ENCODE peak calls at places on chromosomes 1 and 21, in six cellular contexts. Q is choroid plexus epithelial cell, K is DMS 273 treated with DMSO at 0.1 percent for 48 hours, W is ascending aorta, L is GM20000, H is kidney epithelial cell. U is an unnamed sample.
A peak's percentile ranks its signal among the peaks of the same experiment; 100 is the strongest.

GRCh38 chr1:15765495-15766194 is 7.0 kb downstream of the FBLIM1 start:
- DNase-seq in Q (peak; percentile 70), K (peak; percentile 52), W (peak; percentile 79), H (no peak), L (no peak), U (no peak)

GRCh38 chr1:115655307-115655664 is 13.5 kb downstream of the VANGL1 start:
- DNase-seq in W (no peak), K (no peak), L (no peak), Q (no peak), H (no peak), U (no peak)

GRCh38 chr21:41706678-41707077 is 60.2 kb downstream of the RIPK4 start:
- DNase-seq in Q (peak; percentile 41), L (no peak), H (no peak), K (no peak), W (no peak), U (no peak)

GRCh38 chr1:8554956-8555534 is 237.1 kb downstream of the SLC45A1 start:
- DNase-seq in L (no peak), Q (peak; percentile 72), H (peak; percentile 35), W (no peak), K (no peak), U (no peak)

GRCh38 chr1:225845633-225846259 is 35.8 kb downstream of the EPHX1 start:
- DNase-seq in K (peak; percentile 11), W (peak; percentile 89), Q (peak; percentile 90), L (no peak), H (peak; percentile 23), U (peak; percentile 73)

GRCh38 chr1:160952129-160952510 is 2.5 kb downstream of the ITLN2 start:
- DNase-seq in H (no peak), Q (no peak), L (no peak), W (no peak), K (no peak), U (peak; percentile 31)

GRCh38 chr1:209839875-209840491 is 12.2 kb downstream of the UTP25 start:
- DNase-seq in H (peak; percentile 95), K (no peak), L (no peak), W (no peak), Q (peak; percentile 97), U (no peak)

GRCh38 chr1:40844887-40845878 is 17.0 kb downstream of the CITED4 start:
- DNase-seq in Q (no peak), L (no peak), H (no peak), K (no peak), W (no peak), U (no peak)